ENCODE peak calls at places on chromosomes 13 and 19, in five cellular contexts. R is astrocyte of the spinal cord, X is psoas muscle, Z is uterus, B is lower lobe of right lung. H is an unnamed sample.

GRCh38 chr19:38134538-38135149 is 89.4 kb downstream of the DPF1 start:
- DNase-seq in R (peak), B (no peak), X (no peak), Z (no peak), H (no peak)

GRCh38 chr19:1471514-1472107 is 7.4 kb downstream of the C19orf25 start:
- DNase-seq in X (peak), Z (no peak), R (no peak), B (peak), H (no peak)

GRCh38 chr19:4227771-4228170 is 1.6 kb upstream of the EBI3 start:
- DNase-seq in Z (no peak), X (no peak), R (no peak), B (no peak), H (no peak)

GRCh38 chr13:106443625-106444024 is 91.8 kb downstream of the EFNB2 start:
- DNase-seq in B (no peak), Z (no peak), X (no peak), R (no peak), H (no peak)

GRCh38 chr13:29563941-29564340 is 31.5 kb downstream of the SLC7A1 start:
- DNase-seq in R (no peak), Z (no peak), X (no peak), B (no peak), H (no peak)

GRCh38 chr13:53781941-53782340 is 753.3 kb downstream of the OLFM4 start:
- DNase-seq in B (no peak), X (no peak), Z (no peak), R (no peak), H (no peak)

GRCh38 chr13:36163809-36164308 is 32.7 kb upstream of the DCLK1 start:
- DNase-seq in Z (peak), X (peak), R (peak), B (peak), H (no peak)

GRCh38 chr13:90576067-90576466 is 771.4 kb upstream of the MIR17HG start:
- DNase-seq in R (no peak), X (no peak), B (no peak), Z (no peak), H (no peak)

GRCh38 chr13:113321546-113321945 is 24.5 kb downstream of the LAMP1 start:
- DNase-seq in X (peak), B (no peak), R (no peak), Z (no peak), H (no peak)

GRCh38 chr13:29693297-29693945 is 97.9 kb upstream of the SLC7A1 start:
- DNase-seq in B (peak), X (no peak), Z (no peak), R (no peak), H (no peak)

GRCh38 chr13:43232144-43232840 is 208.9 kb downstream of the DNAJC15 start:
- DNase-seq in Z (no peak), R (no peak), X (no peak), B (no peak), H (no peak)

GRCh38 chr19:35346193-35347052 is 1.3 kb upstream of the FFAR1 start:
- DNase-seq in B (peak), Z (no peak), X (no peak), R (no peak), H (peak)

GRCh38 chr13:28654276-28654675 is 4.7 kb upstream of the POMP start:
- DNase-seq in B (no peak), Z (no peak), X (no peak), R (no peak), H (no peak)

GRCh38 chr13:52026246-52026626 is 1.7 kb downstream of the UTP14C start:
- DNase-seq in X (no peak), Z (no peak), R (no peak), B (no peak), H (no peak)

GRCh38 chr13:28494861-28495585 is at the start of gene FLT1:
- DNase-seq in R (no peak), B (peak), Z (peak), X (peak), H (no peak)

GRCh38 chr13:74825170-74825948 is 656.6 kb downstream of the TBC1D4 start:
- DNase-seq in X (no peak), B (no peak), Z (no peak), R (peak), H (no peak)

GRCh38 chr19:35559781-35560180 is 3.7 kb downstream of the ATP4A start:
- DNase-seq in X (no peak), B (no peak), Z (no peak), R (no peak), H (no peak)

GRCh38 chr19:33781996-33782395 is 14.7 kb upstream of the KCTD15 start:
- DNase-seq in Z (no peak), X (no peak), R (peak), B (no peak), H (no peak)

GRCh38 chr19:42199440-42200115 is 17.9 kb downstream of the DEDD2 start:
- DNase-seq in B (peak), R (no peak), X (peak), Z (no peak), H (no peak)

GRCh38 chr13:35888327-35888940 is 242.7 kb downstream of the DCLK1 start:
- DNase-seq in B (no peak), X (no peak), R (no peak), Z (no peak), H (no peak)

GRCh38 chr19:2308114-2308556 is at the start of gene LINGO3:
- DNase-seq in X (no peak), B (no peak), R (no peak), Z (no peak), H (no peak)

GRCh38 chr19:28023064-28023463 is 1189.9 kb downstream of the UQCRFS1 start:
- DNase-seq in R (peak), Z (no peak), X (no peak), B (no peak), H (no peak)

GRCh38 chr13:114286808-114287207 is 5.4 kb downstream of the UPF3A start:
- DNase-seq in B (no peak), Z (no peak), R (peak), X (no peak), H (no peak)

GRCh38 chr19:43780706-43781525 is at the start of gene KCNN4:
- DNase-seq in Z (no peak), R (peak), B (no peak), X (no peak), H (no peak)

GRCh38 chr13:113061796-113062425 is 43.7 kb upstream of the F7 start:
- DNase-seq in X (peak), R (no peak), B (peak), Z (no peak), H (no peak)

GRCh38 chr19:4357095-4357797 is 13.9 kb downstream of the MPND start:
- DNase-seq in Z (no peak), B (no peak), R (no peak), X (no peak), H (no peak)

GRCh38 chr13:36261976-36262375 is 35.6 kb downstream of the CCDC169 start:
- DNase-seq in B (no peak), R (no peak), Z (no peak), X (no peak), H (no peak)

GRCh38 chr13:93814658-93815057 is 588.1 kb downstream of the GPC6 start:
- DNase-seq in R (no peak), X (no peak), B (no peak), Z (no peak), H (no peak)

GRCh38 chr13:103663996-103664395 is 597.8 kb upstream of the SLC10A2 start:
- DNase-seq in X (no peak), B (no peak), R (no peak), Z (no peak), H (no peak)

GRCh38 chr19:33446156-33446917 is 72.8 kb downstream of the CEBPG start:
- DNase-seq in R (peak), B (peak), Z (no peak), X (peak), H (no peak)

GRCh38 chr19:42092350-42092749 is 16.4 kb downstream of the ZNF574 start:
- DNase-seq in B (no peak), R (no peak), X (no peak), Z (no peak), H (no peak)

GRCh38 chr13:41428155-41428554 is 29.2 kb upstream of the RGCC start:
- DNase-seq in Z (no peak), B (peak), R (no peak), X (no peak), H (no peak)

GRCh38 chr19:47183579-47183978 is 47.4 kb downstream of the BBC3 start:
- DNase-seq in Z (no peak), X (no peak), B (no peak), R (no peak), H (no peak)

GRCh38 chr13:47480121-47480520 is 521.0 kb downstream of the SUCLA2 start:
- DNase-seq in R (peak), Z (no peak), X (no peak), B (no peak), H (no peak)

GRCh38 chr13:50998326-50998725 is 88.7 kb downstream of the RNASEH2B start:
- DNase-seq in Z (no peak), X (no peak), B (no peak), R (no peak), H (no peak)
- TF ChIP-seq CTCF in Z (no peak), X (no peak), B (no peak), R (no peak), H (no peak)

GRCh38 chr13:71285700-71286099 is 581.3 kb downstream of the DACH1 start:
- DNase-seq in B (no peak), R (no peak), Z (no peak), X (no peak), H (no peak)
- TF ChIP-seq CTCF in B (peak), R (no peak), Z (no peak), X (no peak), H (no peak)

GRCh38 chr13:24220086-24220703 is 59.7 kb downstream of the SPATA13 start:
- DNase-seq in R (peak), Z (no peak), B (no peak), X (no peak), H (no peak)
- TF ChIP-seq CTCF in R (peak), Z (peak), B (peak), X (peak), H (peak)

GRCh38 chr13:33285420-33286124 is at the start of gene STARD13:
- DNase-seq in Z (peak), R (peak), X (peak), B (peak), H (peak)
- TF ChIP-seq CTCF in Z (peak), R (peak), X (peak), B (peak), H (no peak)

GRCh38 chr19:50207730-50208129 is 4.3 kb downstream of the MYH14 start:
- DNase-seq in B (no peak), X (no peak), R (no peak), Z (no peak), H (no peak)

GRCh38 chr19:50206191-50206590 is 2.8 kb downstream of the MYH14 start:
- DNase-seq in X (no peak), B (no peak), R (no peak), Z (no peak), H (no peak)

GRCh38 chr19:50204811-50205675 is 1.6 kb downstream of the MYH14 start:
- DNase-seq in B (peak), R (no peak), X (peak), Z (no peak), H (peak)

GRCh38 chr19:50204081-50204428 is 633 bp downstream of the MYH14 start:
- DNase-seq in B (no peak), R (no peak), Z (no peak), X (no peak), H (no peak)

DNA sequence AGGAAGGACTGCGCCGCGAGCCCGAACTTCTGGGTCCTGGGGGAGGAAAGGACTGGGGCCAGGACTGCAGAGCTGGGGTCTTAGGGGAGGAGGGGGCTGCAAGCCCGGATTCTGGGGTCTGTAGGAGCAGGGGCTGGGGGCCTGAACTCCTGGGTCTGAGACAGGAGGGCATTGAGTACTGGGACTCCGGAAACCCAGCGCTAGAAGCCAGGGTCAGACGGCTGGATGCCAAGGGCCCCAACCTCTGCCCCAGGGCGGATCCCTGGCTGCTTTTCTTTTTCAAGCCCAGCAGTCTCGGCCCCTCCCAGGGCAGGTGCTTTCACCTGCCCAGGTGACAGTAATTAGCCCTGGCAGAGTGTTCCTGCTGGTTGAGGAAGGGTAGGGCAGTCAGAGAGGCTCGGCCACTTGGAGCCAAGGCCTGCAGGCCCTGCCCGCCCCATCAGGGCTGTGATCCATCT is 2.3 kb downstream of the MYH14 start:
- DNase-seq in Z (no peak), R (no peak), B (peak), X (no peak), H (no peak)
- TF ChIP-seq CTCF in Z (no peak), R (no peak), B (peak), X (no peak), H (no peak)

GRCh38 chr19:51402117-51402516 is 11.7 kb upstream of the C19orf84 start:
- DNase-seq in R (no peak), Z (no peak), B (no peak), X (no peak), H (no peak)

GRCh38 chr19:51410950-51411748 is 6.3 kb downstream of the SIGLEC10 start:
- DNase-seq in Z (no peak), R (no peak), B (no peak), X (no peak), H (no peak)

GRCh38 chr19:51407631-51408131 is 9.8 kb downstream of the SIGLEC10 start:
- DNase-seq in B (no peak), X (no peak), R (no peak), Z (no peak), H (no peak)
- TF ChIP-seq CTCF in B (peak), X (peak), R (peak), Z (peak), H (no peak)

GRCh38 chr19:40662925-40663711 is 27.3 kb downstream of the NUMBL start:
- DNase-seq in B (peak), Z (peak), R (peak), X (peak), H (peak)

GRCh38 chr19:40661616-40662015 is 28.8 kb downstream of the NUMBL start:
- DNase-seq in Z (no peak), B (no peak), X (no peak), R (no peak), H (no peak)

GRCh38 chr19:40667602-40668001 is 22.8 kb downstream of the NUMBL start:
- DNase-seq in R (no peak), X (no peak), B (no peak), Z (no peak), H (no peak)

GRCh38 chr19:40666803-40667438 is 23.5 kb downstream of the NUMBL start:
- DNase-seq in B (no peak), R (no peak), X (no peak), Z (no peak), H (no peak)

GRCh38 chr19:40663712-40664692 is 26.4 kb downstream of the NUMBL start:
- DNase-seq in B (no peak), R (no peak), Z (peak), X (no peak), H (peak)
- TF ChIP-seq CTCF in B (no peak), R (no peak), Z (no peak), X (no peak), H (no peak)